ENCODE peak calls at places on chromosomes 6 and 20, in nine cellular contexts. One of them, this sample, is unnamed.

GRCh38 chr20:37575884-37576283 is 48.2 kb upstream of the BLCAP start:
- DNase-seq in activated CD4-positive, alpha-beta T cell treated with anti-CD3 and anti-CD28 coated beads, Interleukin-2, amount 10 ng/mL, durations not matched to agents 7 days and 5 days: no peak
- DNase-seq in NCI-H2171: no peak
- DNase-seq in Caki2: no peak
- DNase-seq in D341Med: no peak
- DNase-seq in cardiac fibroblast: no peak
- DNase-seq in sciatic nerve: peak
- DNase-seq in H9: peak
- DNase-seq in fibroblast of gingiva: no peak
- DNase-seq in this sample: no peak

GRCh38 chr6:474454-475185 is 83.1 kb downstream of the IRF4 start:
- DNase-seq in sciatic nerve: no peak
- DNase-seq in NCI-H2171: no peak
- DNase-seq in D341Med: peak
- DNase-seq in cardiac fibroblast: no peak
- DNase-seq in Caki2: no peak
- DNase-seq in fibroblast of gingiva: no peak
- DNase-seq in activated CD4-positive, alpha-beta T cell treated with anti-CD3 and anti-CD28 coated beads, Interleukin-2, amount 10 ng/mL, durations not matched to agents 7 days and 5 days: peak
- DNase-seq in H9: no peak
- DNase-seq in this sample: peak

GRCh38 chr6:151847064-151847463 is 39.6 kb downstream of the ESR1 start:
- DNase-seq in fibroblast of gingiva: peak
- DNase-seq in H9: peak
- DNase-seq in D341Med: no peak
- DNase-seq in activated CD4-positive, alpha-beta T cell treated with anti-CD3 and anti-CD28 coated beads, Interleukin-2, amount 10 ng/mL, durations not matched to agents 7 days and 5 days: peak
- DNase-seq in sciatic nerve: no peak
- DNase-seq in Caki2: peak
- DNase-seq in NCI-H2171: no peak
- DNase-seq in cardiac fibroblast: peak
- DNase-seq in this sample: no peak

GRCh38 chr6:11604215-11604614 is 66.7 kb downstream of the TMEM170B start:
- DNase-seq in fibroblast of gingiva: no peak
- DNase-seq in NCI-H2171: no peak
- DNase-seq in Caki2: no peak
- DNase-seq in sciatic nerve: no peak
- DNase-seq in activated CD4-positive, alpha-beta T cell treated with anti-CD3 and anti-CD28 coated beads, Interleukin-2, amount 10 ng/mL, durations not matched to agents 7 days and 5 days: no peak
- DNase-seq in H9: no peak
- DNase-seq in cardiac fibroblast: no peak
- DNase-seq in D341Med: no peak
- DNase-seq in this sample: no peak

GRCh38 chr6:161486326-161486725 is 212.5 kb upstream of the AGPAT4 start:
- DNase-seq in sciatic nerve: no peak
- DNase-seq in cardiac fibroblast: peak
- DNase-seq in H9: no peak
- DNase-seq in D341Med: no peak
- DNase-seq in fibroblast of gingiva: peak
- DNase-seq in Caki2: peak
- DNase-seq in NCI-H2171: no peak
- DNase-seq in activated CD4-positive, alpha-beta T cell treated with anti-CD3 and anti-CD28 coated beads, Interleukin-2, amount 10 ng/mL, durations not matched to agents 7 days and 5 days: no peak
- DNase-seq in this sample: peak

GRCh38 chr6:170175644-170176620 is 114.9 kb downstream of the DLL1 start:
- DNase-seq in Caki2: no peak
- DNase-seq in fibroblast of gingiva: no peak
- DNase-seq in D341Med: peak
- DNase-seq in H9: peak
- DNase-seq in activated CD4-positive, alpha-beta T cell treated with anti-CD3 and anti-CD28 coated beads, Interleukin-2, amount 10 ng/mL, durations not matched to agents 7 days and 5 days: no peak
- DNase-seq in cardiac fibroblast: no peak
- DNase-seq in NCI-H2171: no peak
- DNase-seq in sciatic nerve: no peak
- DNase-seq in this sample: no peak

GRCh38 chr6:78538002-78538401 is 329.3 kb upstream of the IRAK1BP1 start:
- DNase-seq in sciatic nerve: no peak
- DNase-seq in D341Med: no peak
- DNase-seq in Caki2: no peak
- DNase-seq in NCI-H2171: no peak
- DNase-seq in activated CD4-positive, alpha-beta T cell treated with anti-CD3 and anti-CD28 coated beads, Interleukin-2, amount 10 ng/mL, durations not matched to agents 7 days and 5 days: no peak
- DNase-seq in H9: no peak
- DNase-seq in fibroblast of gingiva: no peak
- DNase-seq in cardiac fibroblast: peak
- DNase-seq in this sample: no peak

GRCh38 chr20:57346477-57346876 is 4.6 kb upstream of the RAE1 start:
- DNase-seq in cardiac fibroblast: peak
- DNase-seq in sciatic nerve: peak
- DNase-seq in NCI-H2171: peak
- DNase-seq in Caki2: peak
- DNase-seq in fibroblast of gingiva: peak
- DNase-seq in activated CD4-positive, alpha-beta T cell treated with anti-CD3 and anti-CD28 coated beads, Interleukin-2, amount 10 ng/mL, durations not matched to agents 7 days and 5 days: peak
- DNase-seq in D341Med: peak
- DNase-seq in H9: peak
- DNase-seq in this sample: peak

GRCh38 chr6:130134594-130134993 is 88.2 kb downstream of the SAMD3 start:
- DNase-seq in activated CD4-positive, alpha-beta T cell treated with anti-CD3 and anti-CD28 coated beads, Interleukin-2, amount 10 ng/mL, durations not matched to agents 7 days and 5 days: peak
- DNase-seq in fibroblast of gingiva: no peak
- DNase-seq in sciatic nerve: no peak
- DNase-seq in D341Med: no peak
- DNase-seq in H9: no peak
- DNase-seq in NCI-H2171: no peak
- DNase-seq in Caki2: no peak
- DNase-seq in cardiac fibroblast: no peak
- DNase-seq in this sample: no peak

GRCh38 chr6:155408981-155409380 is 46.7 kb downstream of the NOX3 start:
- DNase-seq in D341Med: no peak
- DNase-seq in sciatic nerve: no peak
- DNase-seq in H9: no peak
- DNase-seq in activated CD4-positive, alpha-beta T cell treated with anti-CD3 and anti-CD28 coated beads, Interleukin-2, amount 10 ng/mL, durations not matched to agents 7 days and 5 days: no peak
- DNase-seq in Caki2: no peak
- DNase-seq in fibroblast of gingiva: no peak
- DNase-seq in NCI-H2171: no peak
- DNase-seq in cardiac fibroblast: no peak
- DNase-seq in this sample: no peak

GRCh38 chr20:39909447-39909846 is 779.6 kb downstream of the MAFB start:
- DNase-seq in Caki2: no peak
- DNase-seq in activated CD4-positive, alpha-beta T cell treated with anti-CD3 and anti-CD28 coated beads, Interleukin-2, amount 10 ng/mL, durations not matched to agents 7 days and 5 days: no peak
- DNase-seq in D341Med: no peak
- DNase-seq in NCI-H2171: no peak
- DNase-seq in sciatic nerve: no peak
- DNase-seq in cardiac fibroblast: no peak
- DNase-seq in H9: no peak
- DNase-seq in fibroblast of gingiva: no peak
- DNase-seq in this sample: no peak

GRCh38 chr6:29011276-29011734 is 6.2 kb upstream of the ZNF311 start:
- DNase-seq in H9: peak
- DNase-seq in fibroblast of gingiva: peak
- DNase-seq in activated CD4-positive, alpha-beta T cell treated with anti-CD3 and anti-CD28 coated beads, Interleukin-2, amount 10 ng/mL, durations not matched to agents 7 days and 5 days: peak
- DNase-seq in Caki2: peak
- DNase-seq in sciatic nerve: peak
- DNase-seq in NCI-H2171: no peak
- DNase-seq in D341Med: peak
- DNase-seq in cardiac fibroblast: peak
- DNase-seq in this sample: peak

GRCh38 chr6:169156108-169156821 is 97.4 kb downstream of the THBS2 start:
- DNase-seq in Caki2: no peak
- DNase-seq in fibroblast of gingiva: no peak
- DNase-seq in activated CD4-positive, alpha-beta T cell treated with anti-CD3 and anti-CD28 coated beads, Interleukin-2, amount 10 ng/mL, durations not matched to agents 7 days and 5 days: no peak
- DNase-seq in H9: no peak
- DNase-seq in D341Med: no peak
- DNase-seq in cardiac fibroblast: peak
- DNase-seq in sciatic nerve: no peak
- DNase-seq in NCI-H2171: no peak
- DNase-seq in this sample: no peak

GRCh38 chr6:117829594-117830319 is 77.3 kb upstream of the SLC35F1 start:
- DNase-seq in Caki2: peak
- DNase-seq in D341Med: peak
- DNase-seq in H9: peak
- DNase-seq in fibroblast of gingiva: no peak
- DNase-seq in NCI-H2171: peak
- DNase-seq in activated CD4-positive, alpha-beta T cell treated with anti-CD3 and anti-CD28 coated beads, Interleukin-2, amount 10 ng/mL, durations not matched to agents 7 days and 5 days: no peak
- DNase-seq in sciatic nerve: no peak
- DNase-seq in cardiac fibroblast: peak
- DNase-seq in this sample: peak

GRCh38 chr20:56409521-56409920 is 2.5 kb upstream of the CASS4 start:
- DNase-seq in Caki2: no peak
- DNase-seq in cardiac fibroblast: peak
- DNase-seq in sciatic nerve: no peak
- DNase-seq in D341Med: no peak
- DNase-seq in activated CD4-positive, alpha-beta T cell treated with anti-CD3 and anti-CD28 coated beads, Interleukin-2, amount 10 ng/mL, durations not matched to agents 7 days and 5 days: no peak
- DNase-seq in H9: no peak
- DNase-seq in NCI-H2171: no peak
- DNase-seq in fibroblast of gingiva: no peak
- DNase-seq in this sample: no peak

GRCh38 chr6:109816452-109817374 is 125.6 kb downstream of the FIG4 start:
- DNase-seq in fibroblast of gingiva: no peak
- DNase-seq in D341Med: no peak
- DNase-seq in NCI-H2171: peak
- DNase-seq in H9: no peak
- DNase-seq in sciatic nerve: no peak
- DNase-seq in cardiac fibroblast: no peak
- DNase-seq in Caki2: no peak
- DNase-seq in activated CD4-positive, alpha-beta T cell treated with anti-CD3 and anti-CD28 coated beads, Interleukin-2, amount 10 ng/mL, durations not matched to agents 7 days and 5 days: no peak
- DNase-seq in this sample: no peak

GRCh38 chr6:44606506-44606905 is 219.0 kb downstream of the CDC5L start:
- DNase-seq in sciatic nerve: no peak
- DNase-seq in NCI-H2171: no peak
- DNase-seq in H9: no peak
- DNase-seq in D341Med: no peak
- DNase-seq in cardiac fibroblast: peak
- DNase-seq in activated CD4-positive, alpha-beta T cell treated with anti-CD3 and anti-CD28 coated beads, Interleukin-2, amount 10 ng/mL, durations not matched to agents 7 days and 5 days: no peak
- DNase-seq in fibroblast of gingiva: no peak
- DNase-seq in Caki2: no peak
- DNase-seq in this sample: no peak

GRCh38 chr6:63352587-63353281 is 33.0 kb upstream of the LGSN start:
- DNase-seq in H9: peak
- DNase-seq in activated CD4-positive, alpha-beta T cell treated with anti-CD3 and anti-CD28 coated beads, Interleukin-2, amount 10 ng/mL, durations not matched to agents 7 days and 5 days: no peak
- DNase-seq in NCI-H2171: no peak
- DNase-seq in fibroblast of gingiva: peak
- DNase-seq in D341Med: peak
- DNase-seq in sciatic nerve: no peak
- DNase-seq in cardiac fibroblast: peak
- DNase-seq in Caki2: peak
- DNase-seq in this sample: peak

GRCh38 chr6:391559-392440 is at the start of gene IRF4:
- DNase-seq in activated CD4-positive, alpha-beta T cell treated with anti-CD3 and anti-CD28 coated beads, Interleukin-2, amount 10 ng/mL, durations not matched to agents 7 days and 5 days: peak
- DNase-seq in cardiac fibroblast: peak
- DNase-seq in D341Med: peak
- DNase-seq in sciatic nerve: no peak
- DNase-seq in H9: peak
- DNase-seq in NCI-H2171: no peak
- DNase-seq in Caki2: no peak
- DNase-seq in fibroblast of gingiva: no peak
- DNase-seq in this sample: no peak